ENCODE peak calls at places on chromosomes 4 and X, in four cellular contexts. O is HT1080, J is NCI-H1930, H is AG10803. Y is an unnamed sample.
A peak's percentile ranks its signal among the peaks of the same experiment; 100 is the strongest.

GRCh38 chr4:31045724-31046318 is 325.7 kb downstream of the PCDH7 start:
- DNase-seq in J (no peak), H (no peak), O (peak; percentile 11), Y (peak; percentile 5)

GRCh38 chr4:143384381-143384994 is 47.8 kb downstream of the GAB1 start:
- DNase-seq in J (no peak), H (peak; percentile 84), O (no peak), Y (no peak)

GRCh38 chr4:38078590-38079381 is 118.6 kb downstream of the PTTG2 start:
- DNase-seq in O (peak; percentile 70), H (peak; percentile 58), J (no peak), Y (peak; percentile 64)

GRCh38 chr4:129641179-129641578 is 545.2 kb downstream of the C4orf33 start:
- DNase-seq in O (peak; percentile 58), J (no peak), H (peak; percentile 40), Y (peak; percentile 30)

GRCh38 chr4:56976283-56976877 is 1.0 kb downstream of the NOA1 start:
- DNase-seq in J (no peak), O (no peak), H (no peak), Y (no peak)

GRCh38 chrX:47215291-47215900 is 3.1 kb upstream of the CDK16 start:
- DNase-seq in H (no peak), J (no peak), O (no peak), Y (no peak)

GRCh38 chr4:3498901-3499510 is 33.2 kb downstream of the LRPAP1 start:
- DNase-seq in J (no peak), O (no peak), H (no peak), Y (no peak)

GRCh38 chr4:3251691-3252479 is 2.9 kb downstream of the MSANTD1 start:
- DNase-seq in J (no peak), O (no peak), H (no peak), Y (no peak)

GRCh38 chr4:5204781-5205180 is 153.5 kb downstream of the STK32B start:
- DNase-seq in H (peak; percentile 51), J (peak; percentile 3), O (no peak), Y (no peak)